ENCODE peak calls at places on chromosome 19, in four cellular contexts. U is epithelial cell of esophagus, W is lower leg skin, E is thoracic aorta. I is an unnamed sample.

GRCh38 chr19:57788114-57788692 is 18.7 kb downstream of the ZNF586 start:
- DNase-seq in U (no peak), W (no peak), E (no peak), I (no peak)

GRCh38 chr19:11737964-11738745 is 591 bp downstream of the ZNF823 start:
- DNase-seq in U (peak), W (peak), E (peak), I (no peak)

GRCh38 chr19:48169585-48169973 is 565 bp downstream of the LIG1 start:
- DNase-seq in U (peak), W (peak), E (peak), I (no peak)

GRCh38 chr19:45560686-45561085 is 23.9 kb downstream of the OPA3 start:
- DNase-seq in U (no peak), W (no peak), E (no peak), I (no peak)

GRCh38 chr19:14563989-14564650 is 7.7 kb downstream of the NDUFB7 start:
- DNase-seq in U (peak), W (peak), E (no peak), I (no peak)

GRCh38 chr19:16628984-16629691 is 1.1 kb upstream of the MED26 start:
- DNase-seq in U (peak), W (peak), E (no peak), I (peak)

GRCh38 chr19:13033244-13033643 is 38.0 kb downstream of the NFIX start:
- DNase-seq in U (no peak), W (no peak), E (no peak), I (no peak)

GRCh38 chr19:52778811-52779210 is 7.8 kb downstream of the ZNF600 start:
- DNase-seq in U (no peak), W (no peak), E (no peak), I (no peak)

GRCh38 chr19:48489608-48490216 is 20.5 kb downstream of the CYTH2 start:
- DNase-seq in U (peak), W (no peak), E (no peak), I (no peak)

GRCh38 chr19:48713041-48713863 is 6.3 kb downstream of the MAMSTR start:
- DNase-seq in U (peak), W (no peak), E (no peak), I (no peak)

GRCh38 chr19:20423381-20424207 is 142.0 kb downstream of the ZNF737 start:
- DNase-seq in U (peak), W (peak), E (no peak), I (no peak)

GRCh38 chr19:20422616-20423205 is 142.9 kb downstream of the ZNF737 start:
- DNase-seq in U (no peak), W (no peak), E (no peak), I (no peak)

GRCh38 chr19:20422216-20422615 is 143.4 kb downstream of the ZNF737 start:
- DNase-seq in U (no peak), W (no peak), E (no peak), I (no peak)
- H3K4me3 ChIP-seq in U (no peak), W (no peak), E (peak), I (no peak)

GRCh38 chr19:38692458-38693379 is 45.3 kb downstream of the ACTN4 start:
- DNase-seq in U (no peak), W (no peak), E (no peak), I (no peak)
- H3K4me3 ChIP-seq in U (no peak), W (no peak), E (peak), I (no peak)

DNA sequence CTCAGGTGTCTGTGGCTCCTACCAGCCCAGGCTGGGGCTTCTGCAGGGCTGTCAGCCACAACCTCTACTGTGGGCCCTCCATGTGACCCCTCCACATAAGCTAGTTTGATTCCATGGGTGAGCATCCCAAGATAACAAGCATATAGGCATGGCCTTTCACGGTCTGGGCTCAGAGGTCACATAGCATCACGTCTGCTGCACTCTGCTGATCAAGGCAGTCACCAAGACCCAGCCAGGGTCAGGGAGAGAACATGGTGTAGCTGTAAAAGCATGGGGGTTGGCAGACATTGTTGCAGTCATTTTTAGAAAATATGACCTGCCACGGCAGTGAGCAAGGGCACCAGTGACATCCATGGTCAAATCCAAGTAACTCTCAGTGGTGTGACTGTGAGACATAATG is 698.8 kb downstream of the UQCRFS1 start:
- DNase-seq in U (no peak), W (no peak), E (no peak), I (no peak)
- H3K4me3 ChIP-seq in U (no peak), W (no peak), E (no peak), I (no peak)

GRCh38 chr19:46631481-46631880 is 4.5 kb downstream of the GNG8 start:
- DNase-seq in U (peak), W (no peak), E (no peak), I (no peak)
- H3K4me3 ChIP-seq in U (no peak), W (no peak), E (no peak), I (no peak)

GRCh38 chr19:18083929-18084684 is 2.6 kb downstream of the IL12RB1 start:
- DNase-seq in U (no peak), W (no peak), E (no peak), I (no peak)

GRCh38 chr19:18089726-18090125 is 3.0 kb upstream of the IL12RB1 start:
- DNase-seq in U (no peak), W (no peak), E (no peak), I (no peak)

GRCh38 chr19:18086590-18087138 is at the start of gene IL12RB1:
- DNase-seq in U (no peak), W (no peak), E (no peak), I (no peak)

GRCh38 chr19:18090545-18091216 is 3.9 kb upstream of the IL12RB1 start:
- DNase-seq in U (no peak), W (no peak), E (no peak), I (no peak)

DNA sequence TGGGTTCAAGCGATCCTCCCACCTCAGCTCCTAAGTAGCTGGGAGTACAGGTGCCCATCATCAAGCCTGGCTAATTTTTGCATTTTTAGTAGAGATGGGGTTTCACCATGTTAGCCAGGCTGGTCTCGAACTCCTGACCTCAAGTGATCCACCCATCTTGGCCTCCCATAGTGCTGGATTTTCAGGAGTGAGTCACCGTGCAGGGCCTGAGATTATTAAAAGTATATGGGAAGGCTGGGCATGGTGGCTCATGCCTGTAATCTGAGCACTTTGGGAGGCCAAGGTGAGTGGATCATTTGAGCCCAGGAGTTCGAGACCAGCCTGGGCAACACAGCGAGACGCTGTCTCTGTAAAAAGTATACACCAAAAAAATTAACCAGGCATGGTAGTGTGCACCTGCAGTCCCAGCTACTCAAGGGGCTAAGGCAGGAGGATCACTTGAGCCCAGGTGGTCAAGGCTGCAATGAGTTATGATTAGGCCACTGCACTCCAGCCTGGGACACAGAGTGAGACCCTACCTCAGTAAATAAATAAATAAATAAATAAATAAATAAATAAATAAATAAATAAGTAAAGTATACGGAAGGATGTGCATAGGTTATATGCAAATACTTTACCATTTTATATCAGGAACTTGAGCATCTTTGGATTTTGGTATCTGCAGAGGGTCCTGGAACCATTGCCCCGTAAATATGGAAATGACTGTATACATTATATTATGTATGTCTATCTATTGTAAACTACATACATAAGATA is 854 bp downstream of the IL12RB1 start:
- DNase-seq in U (no peak), W (no peak), E (no peak), I (no peak)
- H3K4me3 ChIP-seq in U (no peak), W (no peak), E (no peak), I (no peak)

DNA sequence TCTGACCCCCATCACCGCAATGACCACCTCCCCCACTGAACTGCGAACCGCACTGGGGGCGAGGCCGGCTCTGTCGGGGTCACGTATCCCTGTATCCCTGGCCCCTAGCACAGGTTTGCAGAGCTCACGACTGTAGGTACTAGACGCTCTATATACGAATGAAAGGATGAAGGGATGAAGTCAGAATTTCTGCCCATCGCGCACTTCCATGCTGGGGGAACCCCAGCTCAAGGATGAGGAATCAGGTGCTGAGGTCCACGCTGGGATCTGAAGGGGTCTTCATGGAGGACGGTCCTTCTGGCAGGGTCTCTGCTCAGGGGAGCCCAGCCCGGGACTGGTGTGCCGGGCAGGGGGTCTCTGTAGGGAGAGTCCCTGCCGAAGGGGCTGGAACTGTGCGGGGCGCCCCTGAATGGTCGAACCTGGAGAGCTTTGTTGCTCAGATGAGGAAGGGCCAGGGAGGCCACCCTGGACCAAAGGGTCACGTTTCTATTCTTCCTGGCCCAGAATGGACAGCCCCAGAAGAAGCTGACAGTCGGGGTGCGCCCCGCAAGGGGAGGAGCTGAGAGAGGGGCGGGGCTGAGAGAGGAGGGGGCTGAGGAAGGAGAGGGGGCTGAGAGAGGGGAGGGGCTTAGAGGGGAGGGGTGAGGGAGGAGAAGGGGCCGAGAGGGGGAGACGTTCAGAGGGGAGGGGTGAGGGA is 37.9 kb upstream of the SEMA6B start:
- DNase-seq in U (no peak), W (no peak), E (no peak), I (no peak)
- H3K4me3 ChIP-seq in U (peak), W (no peak), E (no peak), I (peak)

GRCh38 chr19:17805427-17805826 is 10.5 kb downstream of the B3GNT3 start:
- DNase-seq in U (no peak), W (no peak), E (no peak), I (no peak)

GRCh38 chr19:17811103-17811502 is 10.2 kb downstream of the INSL3 start:
- DNase-seq in U (no peak), W (no peak), E (no peak), I (no peak)

GRCh38 chr19:17811681-17812080 is 9.6 kb downstream of the INSL3 start:
- DNase-seq in U (no peak), W (no peak), E (no peak), I (no peak)

GRCh38 chr19:17806945-17807344 is 12.0 kb downstream of the B3GNT3 start:
- DNase-seq in U (no peak), W (no peak), E (no peak), I (no peak)

DNA sequence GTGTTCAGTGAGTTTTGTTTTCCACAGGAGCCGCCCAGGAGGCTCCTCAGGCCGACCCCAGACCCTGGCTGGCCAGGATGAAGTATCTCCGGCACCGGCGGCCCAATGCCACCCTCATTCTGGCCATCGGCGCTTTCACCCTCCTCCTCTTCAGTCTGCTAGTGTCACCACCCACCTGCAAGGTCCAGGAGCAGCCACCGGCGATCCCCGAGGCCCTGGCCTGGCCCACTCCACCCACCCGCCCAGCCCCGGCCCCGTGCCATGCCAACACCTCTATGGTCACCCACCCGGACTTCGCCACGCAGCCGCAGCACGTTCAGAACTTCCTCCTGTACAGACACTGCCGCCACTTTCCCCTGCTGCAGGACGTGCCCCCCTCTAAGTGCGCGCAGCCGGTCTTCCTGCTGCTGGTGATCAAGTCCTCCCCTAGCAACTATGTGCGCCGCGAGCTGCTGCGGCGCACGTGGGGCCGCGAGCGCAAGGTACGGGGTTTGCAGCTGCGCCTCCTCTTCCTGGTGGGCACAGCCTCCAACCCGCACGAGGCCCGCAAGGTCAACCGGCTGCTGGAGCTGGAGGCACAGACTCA is 12.9 kb downstream of the B3GNT3 start:
- DNase-seq in U (no peak), W (no peak), E (no peak), I (no peak)
- H3K4me3 ChIP-seq in U (no peak), W (no peak), E (no peak), I (no peak)

GRCh38 chr19:10461047-10461949 is 41.0 kb downstream of the PDE4A start:
- DNase-seq in U (peak), W (peak), E (peak), I (peak)
- H3K4me3 ChIP-seq in U (peak), W (no peak), E (peak), I (peak)

I was measured in skeletal muscle cell.